ENCODE peak calls at places on chromosomes 1 and 21, in eight cellular contexts. One of them, this sample, is unnamed.

GRCh38 chr1:34163792-34164509 is 1.1 kb downstream of the CSMD2 start:
- DNase-seq in AG09319: no peak
- DNase-seq in sigmoid colon: no peak
- DNase-seq in anterior cingulate cortex: no peak
- DNase-seq in substantia nigra: no peak
- DNase-seq in tibial nerve: no peak
- DNase-seq in left ventricle myocardium superior: no peak
- DNase-seq in posterior cingulate gyrus: peak; percentile 86
- DNase-seq in this sample: no peak

GRCh38 chr1:54922921-54923421 is 36.0 kb upstream of the DHCR24 start:
- DNase-seq in AG09319: peak; percentile 23
- DNase-seq in sigmoid colon: no peak
- DNase-seq in anterior cingulate cortex: no peak
- DNase-seq in substantia nigra: no peak
- DNase-seq in tibial nerve: no peak
- DNase-seq in left ventricle myocardium superior: peak; percentile 55
- DNase-seq in posterior cingulate gyrus: no peak
- DNase-seq in this sample: no peak

GRCh38 chr1:37663426-37664000 is 28.8 kb upstream of the CDCA8 start:
- DNase-seq in AG09319: no peak
- DNase-seq in sigmoid colon: no peak
- DNase-seq in anterior cingulate cortex: no peak
- DNase-seq in substantia nigra: no peak
- DNase-seq in tibial nerve: no peak
- DNase-seq in left ventricle myocardium superior: no peak
- DNase-seq in posterior cingulate gyrus: peak; percentile 55
- DNase-seq in this sample: no peak

GRCh38 chr1:162342452-162342983 is 34.1 kb downstream of the SPATA46 start:
- DNase-seq in AG09319: no peak
- DNase-seq in sigmoid colon: no peak
- DNase-seq in anterior cingulate cortex: no peak
- DNase-seq in substantia nigra: no peak
- DNase-seq in tibial nerve: no peak
- DNase-seq in left ventricle myocardium superior: no peak
- DNase-seq in posterior cingulate gyrus: no peak
- DNase-seq in this sample: no peak

GRCh38 chr21:44090332-44090731 is 16.9 kb upstream of the PWP2 start:
- DNase-seq in AG09319: no peak
- DNase-seq in sigmoid colon: no peak
- DNase-seq in anterior cingulate cortex: no peak
- DNase-seq in substantia nigra: no peak
- DNase-seq in tibial nerve: no peak
- DNase-seq in left ventricle myocardium superior: no peak
- DNase-seq in posterior cingulate gyrus: no peak
- DNase-seq in this sample: no peak

GRCh38 chr1:52662645-52663313 is 29.8 kb downstream of the SHISAL2A start:
- DNase-seq in AG09319: no peak
- DNase-seq in sigmoid colon: no peak
- DNase-seq in anterior cingulate cortex: no peak
- DNase-seq in substantia nigra: no peak
- DNase-seq in tibial nerve: no peak
- DNase-seq in left ventricle myocardium superior: no peak
- DNase-seq in posterior cingulate gyrus: no peak
- DNase-seq in this sample: peak; percentile 37

GRCh38 chr21:43193651-43194302 is 25.0 kb downstream of the CRYAA start:
- DNase-seq in AG09319: no peak
- DNase-seq in sigmoid colon: peak; percentile 63
- DNase-seq in anterior cingulate cortex: no peak
- DNase-seq in substantia nigra: no peak
- DNase-seq in tibial nerve: peak; percentile 17
- DNase-seq in left ventricle myocardium superior: peak; percentile 71
- DNase-seq in posterior cingulate gyrus: peak; percentile 76
- DNase-seq in this sample: no peak

GRCh38 chr1:98460136-98460535 is 201.4 kb upstream of the SNX7 start:
- DNase-seq in AG09319: no peak
- DNase-seq in sigmoid colon: no peak
- DNase-seq in anterior cingulate cortex: no peak
- DNase-seq in substantia nigra: no peak
- DNase-seq in tibial nerve: no peak
- DNase-seq in left ventricle myocardium superior: no peak
- DNase-seq in posterior cingulate gyrus: no peak
- DNase-seq in this sample: no peak

GRCh38 chr1:58936973-58937372 is 153.1 kb upstream of the JUN start:
- DNase-seq in AG09319: no peak
- DNase-seq in sigmoid colon: no peak
- DNase-seq in anterior cingulate cortex: no peak
- DNase-seq in substantia nigra: no peak
- DNase-seq in tibial nerve: no peak
- DNase-seq in left ventricle myocardium superior: no peak
- DNase-seq in posterior cingulate gyrus: no peak
- DNase-seq in this sample: no peak

GRCh38 chr1:74437035-74437434 is 75.4 kb downstream of the LRRC53 start:
- DNase-seq in AG09319: no peak
- DNase-seq in sigmoid colon: no peak
- DNase-seq in anterior cingulate cortex: no peak
- DNase-seq in substantia nigra: no peak
- DNase-seq in tibial nerve: no peak
- DNase-seq in left ventricle myocardium superior: no peak
- DNase-seq in posterior cingulate gyrus: no peak
- DNase-seq in this sample: no peak

GRCh38 chr1:237730826-237731350 is 159.8 kb downstream of the ZP4 start:
- DNase-seq in AG09319: no peak
- DNase-seq in sigmoid colon: no peak
- DNase-seq in anterior cingulate cortex: no peak
- DNase-seq in substantia nigra: no peak
- DNase-seq in tibial nerve: no peak
- DNase-seq in left ventricle myocardium superior: no peak
- DNase-seq in posterior cingulate gyrus: no peak
- DNase-seq in this sample: no peak

GRCh38 chr1:5915587-5916571 is 76.3 kb downstream of the NPHP4 start:
- DNase-seq in AG09319: peak; percentile 10
- DNase-seq in sigmoid colon: no peak
- DNase-seq in anterior cingulate cortex: no peak
- DNase-seq in substantia nigra: no peak
- DNase-seq in tibial nerve: peak; percentile 38
- DNase-seq in left ventricle myocardium superior: no peak
- DNase-seq in posterior cingulate gyrus: no peak
- DNase-seq in this sample: no peak

GRCh38 chr1:53294557-53294956 is 33.3 kb downstream of the LRP8 start:
- DNase-seq in AG09319: no peak
- DNase-seq in sigmoid colon: no peak
- DNase-seq in anterior cingulate cortex: no peak
- DNase-seq in substantia nigra: no peak
- DNase-seq in tibial nerve: no peak
- DNase-seq in left ventricle myocardium superior: no peak
- DNase-seq in posterior cingulate gyrus: peak; percentile 89
- DNase-seq in this sample: no peak

GRCh38 chr1:11741919-11742598 is 6.1 kb downstream of the AGTRAP start:
- DNase-seq in AG09319: no peak
- DNase-seq in sigmoid colon: no peak
- DNase-seq in anterior cingulate cortex: no peak
- DNase-seq in substantia nigra: no peak
- DNase-seq in tibial nerve: no peak
- DNase-seq in left ventricle myocardium superior: no peak
- DNase-seq in posterior cingulate gyrus: no peak
- DNase-seq in this sample: no peak

GRCh38 chr1:41804176-41804575 is 114.5 kb downstream of the HIVEP3 start:
- DNase-seq in AG09319: no peak
- DNase-seq in sigmoid colon: no peak
- DNase-seq in anterior cingulate cortex: no peak
- DNase-seq in substantia nigra: no peak
- DNase-seq in tibial nerve: no peak
- DNase-seq in left ventricle myocardium superior: no peak
- DNase-seq in posterior cingulate gyrus: no peak
- DNase-seq in this sample: no peak

GRCh38 chr1:248825136-248825535 is 579 bp downstream of the SH3BP5L start:
- DNase-seq in AG09319: no peak
- DNase-seq in sigmoid colon: no peak
- DNase-seq in anterior cingulate cortex: no peak
- DNase-seq in substantia nigra: no peak
- DNase-seq in tibial nerve: no peak
- DNase-seq in left ventricle myocardium superior: no peak
- DNase-seq in posterior cingulate gyrus: no peak
- DNase-seq in this sample: no peak

GRCh38 chr1:158104891-158105290 is 75.8 kb upstream of the CD1D start:
- DNase-seq in AG09319: no peak
- DNase-seq in sigmoid colon: no peak
- DNase-seq in anterior cingulate cortex: no peak
- DNase-seq in substantia nigra: no peak
- DNase-seq in tibial nerve: no peak
- DNase-seq in left ventricle myocardium superior: no peak
- DNase-seq in posterior cingulate gyrus: no peak
- DNase-seq in this sample: no peak

GRCh38 chr21:19684328-19684727 is 1280.7 kb upstream of the TMPRSS15 start:
- DNase-seq in AG09319: no peak
- DNase-seq in sigmoid colon: no peak
- DNase-seq in anterior cingulate cortex: no peak
- DNase-seq in substantia nigra: no peak
- DNase-seq in tibial nerve: no peak
- DNase-seq in left ventricle myocardium superior: no peak
- DNase-seq in posterior cingulate gyrus: peak; percentile 64
- DNase-seq in this sample: no peak

GRCh38 chr1:119358661-119359060 is 9.9 kb upstream of the HAO2 start:
- DNase-seq in AG09319: no peak
- DNase-seq in sigmoid colon: no peak
- DNase-seq in anterior cingulate cortex: no peak
- DNase-seq in substantia nigra: no peak
- DNase-seq in tibial nerve: no peak
- DNase-seq in left ventricle myocardium superior: no peak
- DNase-seq in posterior cingulate gyrus: no peak
- DNase-seq in this sample: no peak

GRCh38 chr1:48019714-48020315 is 22.6 kb upstream of the TRABD2B start:
- DNase-seq in AG09319: no peak
- DNase-seq in sigmoid colon: peak; percentile 79
- DNase-seq in anterior cingulate cortex: no peak
- DNase-seq in substantia nigra: no peak
- DNase-seq in tibial nerve: no peak
- DNase-seq in left ventricle myocardium superior: peak; percentile 66
- DNase-seq in posterior cingulate gyrus: no peak
- DNase-seq in this sample: no peak

GRCh38 chr1:205706601-205707502 is 26.5 kb upstream of the SLC45A3 start:
- DNase-seq in AG09319: no peak
- DNase-seq in sigmoid colon: no peak
- DNase-seq in anterior cingulate cortex: no peak
- DNase-seq in substantia nigra: no peak
- DNase-seq in tibial nerve: no peak
- DNase-seq in left ventricle myocardium superior: no peak
- DNase-seq in posterior cingulate gyrus: no peak
- DNase-seq in this sample: no peak

GRCh38 chr1:159229896-159230295 is 25.2 kb downstream of the ACKR1 start:
- DNase-seq in AG09319: no peak
- DNase-seq in sigmoid colon: no peak
- DNase-seq in anterior cingulate cortex: no peak
- DNase-seq in substantia nigra: no peak
- DNase-seq in tibial nerve: no peak
- DNase-seq in left ventricle myocardium superior: no peak
- DNase-seq in posterior cingulate gyrus: no peak
- DNase-seq in this sample: no peak

GRCh38 chr1:232904566-232904965 is 45.8 kb upstream of the NTPCR start:
- DNase-seq in AG09319: no peak
- DNase-seq in sigmoid colon: no peak
- DNase-seq in anterior cingulate cortex: no peak
- DNase-seq in substantia nigra: no peak
- DNase-seq in tibial nerve: no peak
- DNase-seq in left ventricle myocardium superior: no peak
- DNase-seq in posterior cingulate gyrus: no peak
- DNase-seq in this sample: no peak

GRCh38 chr1:180912211-180912800 is 391 bp upstream of the KIAA1614 start:
- DNase-seq in AG09319: no peak
- DNase-seq in sigmoid colon: peak; percentile 68
- DNase-seq in anterior cingulate cortex: no peak
- DNase-seq in substantia nigra: no peak
- DNase-seq in tibial nerve: no peak
- DNase-seq in left ventricle myocardium superior: peak; percentile 55
- DNase-seq in posterior cingulate gyrus: peak; percentile 77
- DNase-seq in this sample: no peak

This sample was measured in pulmonary artery endothelial cell.